ENCODE peak calls at places on chromosomes 5 and 9, in eight cellular contexts. One of them, this sample, is unnamed.

GRCh38 chr5:65623482-65623881 is 651 bp downstream of the TRIM23 start:
- DNase-seq in T-helper 2 cell: no peak
- DNase-seq in sciatic nerve: no peak
- DNase-seq in GM12865: peak
- DNase-seq in DMS153: no peak
- DNase-seq in mammary epithelial cell: no peak
- DNase-seq in central memory CD8-positive, alpha-beta T cell: no peak
- DNase-seq in COR-L47: no peak
- DNase-seq in this sample: no peak

GRCh38 chr9:76620586-76620985 is 143.7 kb upstream of the PCA3 start:
- DNase-seq in T-helper 2 cell: no peak
- DNase-seq in sciatic nerve: no peak
- DNase-seq in GM12865: no peak
- DNase-seq in DMS153: no peak
- DNase-seq in mammary epithelial cell: no peak
- DNase-seq in central memory CD8-positive, alpha-beta T cell: no peak
- DNase-seq in COR-L47: no peak
- DNase-seq in this sample: no peak

GRCh38 chr9:14687042-14687719 is 6.1 kb downstream of the ZDHHC21 start:
- DNase-seq in T-helper 2 cell: no peak
- DNase-seq in sciatic nerve: no peak
- DNase-seq in GM12865: no peak
- DNase-seq in DMS153: no peak
- DNase-seq in mammary epithelial cell: peak
- DNase-seq in central memory CD8-positive, alpha-beta T cell: no peak
- DNase-seq in COR-L47: no peak
- DNase-seq in this sample: no peak

GRCh38 chr5:119451561-119451960 is 736 bp upstream of the HSD17B4 start:
- DNase-seq in T-helper 2 cell: no peak
- DNase-seq in sciatic nerve: no peak
- DNase-seq in GM12865: no peak
- DNase-seq in DMS153: no peak
- DNase-seq in mammary epithelial cell: no peak
- DNase-seq in central memory CD8-positive, alpha-beta T cell: no peak
- DNase-seq in COR-L47: no peak
- DNase-seq in this sample: no peak

GRCh38 chr9:95778957-95779356 is 96.5 kb upstream of the ERCC6L2 start:
- DNase-seq in T-helper 2 cell: no peak
- DNase-seq in sciatic nerve: peak
- DNase-seq in GM12865: no peak
- DNase-seq in DMS153: no peak
- DNase-seq in mammary epithelial cell: no peak
- DNase-seq in central memory CD8-positive, alpha-beta T cell: no peak
- DNase-seq in COR-L47: no peak
- DNase-seq in this sample: no peak

GRCh38 chr9:109652971-109653370 is 127.0 kb upstream of the PALM2AKAP2 start:
- DNase-seq in T-helper 2 cell: no peak
- DNase-seq in sciatic nerve: no peak
- DNase-seq in GM12865: peak
- DNase-seq in DMS153: no peak
- DNase-seq in mammary epithelial cell: peak
- DNase-seq in central memory CD8-positive, alpha-beta T cell: no peak
- DNase-seq in COR-L47: peak
- DNase-seq in this sample: no peak

GRCh38 chr9:138063785-138064184 is 186.2 kb downstream of the CACNA1B start:
- DNase-seq in T-helper 2 cell: no peak
- DNase-seq in sciatic nerve: no peak
- DNase-seq in GM12865: no peak
- DNase-seq in DMS153: no peak
- DNase-seq in mammary epithelial cell: no peak
- DNase-seq in central memory CD8-positive, alpha-beta T cell: no peak
- DNase-seq in COR-L47: no peak
- DNase-seq in this sample: no peak

GRCh38 chr9:70000481-70000880 is 43.2 kb upstream of the MAMDC2 start:
- DNase-seq in T-helper 2 cell: no peak
- DNase-seq in sciatic nerve: no peak
- DNase-seq in GM12865: no peak
- DNase-seq in DMS153: no peak
- DNase-seq in mammary epithelial cell: no peak
- DNase-seq in central memory CD8-positive, alpha-beta T cell: no peak
- DNase-seq in COR-L47: no peak
- DNase-seq in this sample: no peak

GRCh38 chr5:179865471-179866240 is 7.0 kb upstream of the MRNIP start:
- DNase-seq in T-helper 2 cell: no peak
- DNase-seq in sciatic nerve: no peak
- DNase-seq in GM12865: no peak
- DNase-seq in DMS153: no peak
- DNase-seq in mammary epithelial cell: peak
- DNase-seq in central memory CD8-positive, alpha-beta T cell: no peak
- DNase-seq in COR-L47: no peak
- DNase-seq in this sample: no peak

GRCh38 chr9:97412628-97413382 is 909 bp downstream of the TDRD7 start:
- DNase-seq in T-helper 2 cell: no peak
- DNase-seq in sciatic nerve: no peak
- DNase-seq in GM12865: peak
- DNase-seq in DMS153: no peak
- DNase-seq in mammary epithelial cell: peak
- DNase-seq in central memory CD8-positive, alpha-beta T cell: no peak
- DNase-seq in COR-L47: no peak
- DNase-seq in this sample: no peak

GRCh38 chr5:19334278-19334677 is 653.7 kb downstream of the CDH18 start:
- DNase-seq in T-helper 2 cell: no peak
- DNase-seq in sciatic nerve: no peak
- DNase-seq in GM12865: no peak
- DNase-seq in DMS153: no peak
- DNase-seq in mammary epithelial cell: no peak
- DNase-seq in central memory CD8-positive, alpha-beta T cell: no peak
- DNase-seq in COR-L47: no peak
- DNase-seq in this sample: no peak

GRCh38 chr5:14698495-14698894 is 34.0 kb downstream of the OTULIN start:
- DNase-seq in T-helper 2 cell: no peak
- DNase-seq in sciatic nerve: no peak
- DNase-seq in GM12865: no peak
- DNase-seq in DMS153: no peak
- DNase-seq in mammary epithelial cell: no peak
- DNase-seq in central memory CD8-positive, alpha-beta T cell: no peak
- DNase-seq in COR-L47: no peak
- DNase-seq in this sample: no peak

GRCh38 chr9:112925058-112925641 is 34.5 kb upstream of the SLC46A2 start:
- DNase-seq in T-helper 2 cell: no peak
- DNase-seq in sciatic nerve: no peak
- DNase-seq in GM12865: peak
- DNase-seq in DMS153: peak
- DNase-seq in mammary epithelial cell: peak
- DNase-seq in central memory CD8-positive, alpha-beta T cell: no peak
- DNase-seq in COR-L47: peak
- DNase-seq in this sample: no peak

GRCh38 chr5:154401355-154401754 is 44.4 kb upstream of the SAP30L start:
- DNase-seq in T-helper 2 cell: no peak
- DNase-seq in sciatic nerve: no peak
- DNase-seq in GM12865: no peak
- DNase-seq in DMS153: no peak
- DNase-seq in mammary epithelial cell: no peak
- DNase-seq in central memory CD8-positive, alpha-beta T cell: no peak
- DNase-seq in COR-L47: no peak
- DNase-seq in this sample: no peak

GRCh38 chr9:108569624-108570023 is 286.2 kb downstream of the ACTL7B start:
- DNase-seq in T-helper 2 cell: no peak
- DNase-seq in sciatic nerve: no peak
- DNase-seq in GM12865: no peak
- DNase-seq in DMS153: no peak
- DNase-seq in mammary epithelial cell: peak
- DNase-seq in central memory CD8-positive, alpha-beta T cell: no peak
- DNase-seq in COR-L47: no peak
- DNase-seq in this sample: no peak

GRCh38 chr9:134182554-134183219 is 18.3 kb upstream of the RNU6ATAC start:
- DNase-seq in T-helper 2 cell: no peak
- DNase-seq in sciatic nerve: peak
- DNase-seq in GM12865: no peak
- DNase-seq in DMS153: no peak
- DNase-seq in mammary epithelial cell: peak
- DNase-seq in central memory CD8-positive, alpha-beta T cell: no peak
- DNase-seq in COR-L47: no peak
- DNase-seq in this sample: no peak

GRCh38 chr9:81116340-81117207 is 572.8 kb downstream of the TLE1 start:
- DNase-seq in T-helper 2 cell: no peak
- DNase-seq in sciatic nerve: no peak
- DNase-seq in GM12865: no peak
- DNase-seq in DMS153: peak
- DNase-seq in mammary epithelial cell: no peak
- DNase-seq in central memory CD8-positive, alpha-beta T cell: no peak
- DNase-seq in COR-L47: no peak
- DNase-seq in this sample: no peak

GRCh38 chr5:131609774-131610173 is 25.3 kb downstream of the RAPGEF6 start:
- DNase-seq in T-helper 2 cell: no peak
- DNase-seq in sciatic nerve: no peak
- DNase-seq in GM12865: no peak
- DNase-seq in DMS153: no peak
- DNase-seq in mammary epithelial cell: no peak
- DNase-seq in central memory CD8-positive, alpha-beta T cell: no peak
- DNase-seq in COR-L47: no peak
- DNase-seq in this sample: no peak

GRCh38 chr5:120464627-120465280 is 654 bp downstream of the PRR16 start:
- DNase-seq in T-helper 2 cell: no peak
- DNase-seq in sciatic nerve: no peak
- DNase-seq in GM12865: no peak
- DNase-seq in DMS153: no peak
- DNase-seq in mammary epithelial cell: peak
- DNase-seq in central memory CD8-positive, alpha-beta T cell: no peak
- DNase-seq in COR-L47: no peak
- DNase-seq in this sample: no peak

GRCh38 chr9:96641514-96641913 is 13.6 kb downstream of the PRXL2C start:
- DNase-seq in T-helper 2 cell: no peak
- DNase-seq in sciatic nerve: no peak
- DNase-seq in GM12865: no peak
- DNase-seq in DMS153: no peak
- DNase-seq in mammary epithelial cell: no peak
- DNase-seq in central memory CD8-positive, alpha-beta T cell: no peak
- DNase-seq in COR-L47: no peak
- DNase-seq in this sample: no peak

This sample was measured in activated gamma-delta T cell.